ENCODE peak calls at places on chromosomes 13 and 19, in seven cellular contexts. L, I, K, V, J, M and B are unnamed samples.

GRCh38 chr13:51370116-51370515 is 30.6 kb downstream of the SERPINE3 start:
- DNase-seq in L (peak; percentile 18), I (no peak), K (no peak), V (no peak), J (no peak), M (no peak), B (no peak)

GRCh38 chr13:51584731-51585191 is 499 bp downstream of the WDFY2 start:
- DNase-seq in L (peak; percentile 61), I (peak; percentile 20), K (peak; percentile 86), V (no peak), J (no peak), M (peak; percentile 81), B (peak; percentile 49)

GRCh38 chr13:20505405-20506366 is 20.0 kb downstream of the CRYL1 start:
- DNase-seq in L (no peak), I (no peak), K (no peak), V (no peak), J (no peak), M (no peak), B (no peak)

GRCh38 chr19:42290523-42291436 is 11.2 kb upstream of the PRR19 start:
- DNase-seq in L (peak; percentile 39), I (no peak), K (no peak), V (no peak), J (no peak), M (peak; percentile 63), B (peak; percentile 51)

GRCh38 chr19:20279516-20279915 is 112.5 kb downstream of the ZNF486 start:
- DNase-seq in L (no peak), I (no peak), K (no peak), V (no peak), J (no peak), M (no peak), B (no peak)

GRCh38 chr13:20814224-20814910 is 40.6 kb upstream of the EEF1AKMT1 start:
- DNase-seq in L (peak; percentile 97), I (no peak), K (peak; percentile 96), V (peak; percentile 75), J (peak; percentile 69), M (peak; percentile 96), B (no peak)

GRCh38 chr19:37572203-37572602 is 22.4 kb downstream of the ZNF571 start:
- DNase-seq in L (peak; percentile 37), I (no peak), K (no peak), V (no peak), J (no peak), M (no peak), B (no peak)

GRCh38 chr13:85828094-85828684 is 29.0 kb upstream of the SLITRK6 start:
- DNase-seq in L (peak; percentile 11), I (no peak), K (no peak), V (no peak), J (no peak), M (no peak), B (peak; percentile 53)

GRCh38 chr19:38734426-38735256 is 9.6 kb downstream of the CAPN12 start:
- DNase-seq in L (peak; percentile 40), I (no peak), K (peak; percentile 81), V (no peak), J (peak; percentile 8), M (peak; percentile 66), B (no peak)

GRCh38 chr13:109762791-109763190 is 23.6 kb downstream of the IRS2 start:
- DNase-seq in L (no peak), I (no peak), K (no peak), V (no peak), J (no peak), M (no peak), B (no peak)

GRCh38 chr19:9645466-9645865 is 24.4 kb upstream of the ZNF561 start:
- DNase-seq in L (no peak), I (no peak), K (no peak), V (no peak), J (no peak), M (no peak), B (peak; percentile 1)

GRCh38 chr13:25733061-25733491 is 318.7 kb downstream of the SHISA2 start:
- DNase-seq in L (peak; percentile 74), I (no peak), K (no peak), V (no peak), J (no peak), M (no peak), B (no peak)

GRCh38 chr13:73635166-73635787 is 498.9 kb downstream of the KLF12 start:
- DNase-seq in L (no peak), I (no peak), K (no peak), V (no peak), J (no peak), M (no peak), B (no peak)

GRCh38 chr13:114222461-114222968 is 12.2 kb upstream of the CDC16 start:
- DNase-seq in L (no peak), I (no peak), K (no peak), V (no peak), J (no peak), M (no peak), B (no peak)

GRCh38 chr19:41218249-41218614 is 791 bp upstream of the AXL start:
- DNase-seq in L (no peak), I (no peak), K (no peak), V (no peak), J (no peak), M (no peak), B (no peak)

GRCh38 chr19:58385313-58386165 is 1.5 kb upstream of the RPS5 start:
- DNase-seq in L (no peak), I (no peak), K (peak; percentile 74), V (no peak), J (no peak), M (no peak), B (no peak)

GRCh38 chr13:114313061-114313860 is 1.0 kb upstream of the CHAMP1 start:
- DNase-seq in L (peak; percentile 55), I (no peak), K (no peak), V (no peak), J (no peak), M (no peak), B (no peak)

GRCh38 chr19:374886-375235 is 30.3 kb upstream of the MIER2 start:
- DNase-seq in L (no peak), I (no peak), K (no peak), V (no peak), J (no peak), M (peak; percentile 30), B (no peak)

GRCh38 chr13:95902736-95903135 is 150.5 kb downstream of the UGGT2 start:
- DNase-seq in L (no peak), I (no peak), K (no peak), V (no peak), J (no peak), M (no peak), B (no peak)

GRCh38 chr19:1173845-1174809 is at the start of gene SBNO2:
- DNase-seq in L (peak; percentile 87), I (peak; percentile 80), K (peak; percentile 98), V (no peak), J (peak; percentile 7), M (peak; percentile 93), B (peak; percentile 82)

GRCh38 chr13:51781246-51782022 is 22.5 kb downstream of the DHRS12 start:
- DNase-seq in L (peak; percentile 37), I (no peak), K (no peak), V (no peak), J (no peak), M (no peak), B (peak; percentile 44)

GRCh38 chr13:76991432-76991795 is 467 bp upstream of the CLN5 start:
- DNase-seq in L (peak; percentile 1), I (no peak), K (no peak), V (no peak), J (no peak), M (no peak), B (no peak)

GRCh38 chr19:20078696-20079095 is 896 bp downstream of the ZNF90 start:
- DNase-seq in L (peak; percentile 66), I (no peak), K (no peak), V (no peak), J (peak; percentile 14), M (peak; percentile 65), B (no peak)

GRCh38 chr19:1214862-1215731 is 9.5 kb downstream of the STK11 start:
- DNase-seq in L (peak; percentile 78), I (no peak), K (peak; percentile 86), V (no peak), J (no peak), M (peak; percentile 92), B (no peak)

GRCh38 chr13:66657165-66657895 is 572.8 kb downstream of the PCDH9 start:
- DNase-seq in L (peak; percentile 92), I (peak; percentile 92), K (peak; percentile 78), V (peak; percentile 63), J (peak; percentile 92), M (no peak), B (peak; percentile 22)

GRCh38 chr19:2081873-2082810 is 14.0 kb downstream of the MOB3A start:
- DNase-seq in L (no peak), I (no peak), K (peak; percentile 86), V (no peak), J (no peak), M (no peak), B (no peak)

GRCh38 chr19:17605761-17606745 is 50.6 kb downstream of the COLGALT1 start:
- DNase-seq in L (peak; percentile 76), I (no peak), K (peak; percentile 93), V (no peak), J (peak; percentile 47), M (peak; percentile 81), B (peak; percentile 86)

GRCh38 chr19:41753159-41753558 is 2.2 kb upstream of the CEACAM6 start:
- DNase-seq in L (peak; percentile 35), I (peak; percentile 29), K (no peak), V (no peak), J (no peak), M (no peak), B (peak; percentile 69)